ENCODE peak calls at places on chromosomes 12 and 14, in eight cellular contexts. O is transverse colon, U is upper lobe of left lung, W is sigmoid colon, P is esophagus muscularis mucosa, C is stomach, Z is HCT116, I is breast epithelium. F is an unnamed sample. For H3K9me3 and H3K4me1, the result is how much of the 10 kb centered on the place peaks cover.

GRCh38 chr12:67592228-67593011 is 56.1 kb upstream of the DYRK2 start:
- DNase-seq in O (no peak), U (no peak), W (no peak), P (no peak), C (no peak), Z (peak), I (no peak), F (peak)

GRCh38 chr12:106301611-106302321 is 767 bp upstream of the TCP11L2 start:
- DNase-seq in O (peak), U (peak), W (peak), P (peak), C (peak), Z (no peak), I (peak), F (peak)

GRCh38 chr14:32224731-32225377 is 21.8 kb upstream of the RNU6-8 start:
- DNase-seq in O (no peak), U (peak), W (peak), P (no peak), C (no peak), Z (no peak), I (no peak), F (no peak)

GRCh38 chr14:100710391-100711116 is 16.1 kb upstream of the DLK1 start:
- DNase-seq in O (no peak), U (no peak), W (no peak), P (no peak), C (no peak), Z (no peak), I (no peak), F (no peak)

GRCh38 chr12:55997535-55997859 is 421 bp downstream of the SUOX start:
- DNase-seq in O (no peak), U (no peak), W (peak), P (no peak), C (no peak), Z (no peak), I (peak), F (no peak)

GRCh38 chr14:92341791-92342190 is 18.8 kb downstream of the SLC24A4 start:
- DNase-seq in O (no peak), U (no peak), W (no peak), P (no peak), C (no peak), Z (no peak), I (no peak), F (no peak)

GRCh38 chr12:131850856-131851559 is 22.8 kb downstream of the MMP17 start:
- DNase-seq in O (peak), U (peak), W (no peak), P (no peak), C (peak), Z (no peak), I (no peak), F (peak)

GRCh38 chr12:16530268-16530865 is 75.6 kb downstream of the LMO3 start:
- DNase-seq in O (no peak), U (no peak), W (no peak), P (no peak), C (no peak), Z (no peak), I (no peak), F (no peak)

GRCh38 chr14:60343571-60344071 is 94.6 kb downstream of the PPM1A start:
- DNase-seq in O (no peak), U (no peak), W (no peak), P (no peak), C (no peak), Z (no peak), I (no peak), F (no peak)

GRCh38 chr14:24556756-24557155 is 19.3 kb downstream of the CTSG start:
- DNase-seq in O (no peak), U (no peak), W (no peak), P (no peak), C (no peak), Z (no peak), I (peak), F (no peak)

GRCh38 chr12:124510301-124510970 is 57.0 kb downstream of the NCOR2 start:
- DNase-seq in O (peak), U (no peak), W (no peak), P (no peak), C (peak), Z (no peak), I (peak), F (no peak)

GRCh38 chr12:129215436-129216025 is 362.3 kb downstream of the GLT1D1 start:
- DNase-seq in O (no peak), U (no peak), W (no peak), P (peak), C (no peak), Z (no peak), I (no peak), F (no peak)

GRCh38 chr12:45357547-45358417 is 141.9 kb downstream of the ANO6 start:
- DNase-seq in O (no peak), U (no peak), W (no peak), P (no peak), C (no peak), Z (no peak), I (no peak), F (no peak)

GRCh38 chr12:9108504-9109212 is 7.1 kb downstream of the A2M start:
- DNase-seq in O (no peak), U (no peak), W (no peak), P (no peak), C (no peak), Z (no peak), I (no peak), F (no peak)

GRCh38 chr12:100058482-100059029 is 73.8 kb upstream of the ANKS1B start:
- DNase-seq in O (no peak), U (no peak), W (no peak), P (no peak), C (no peak), Z (no peak), I (no peak), F (no peak)

GRCh38 chr12:101042211-101042610 is 167.8 kb downstream of the SLC5A8 start:
- DNase-seq in O (no peak), U (no peak), W (no peak), P (no peak), C (no peak), Z (no peak), I (no peak), F (no peak)

GRCh38 chr14:69818760-69819191 is 21.7 kb upstream of the SLC10A1 start:
- DNase-seq in O (peak), U (peak), W (no peak), P (no peak), C (no peak), Z (peak), I (peak), F (peak)

GRCh38 chr14:70642313-70643235 is 858 bp downstream of the TTC9 start:
- DNase-seq in O (peak), U (peak), W (no peak), P (peak), C (no peak), Z (no peak), I (no peak), F (no peak)

GRCh38 chr12:95653761-95654546 is 102.7 kb upstream of the USP44 start:
- DNase-seq in O (no peak), U (peak), W (no peak), P (no peak), C (no peak), Z (peak), I (no peak), F (no peak)

GRCh38 chr12:47020211-47020821 is 59.1 kb upstream of the PCED1B start:
- DNase-seq in O (no peak), U (no peak), W (no peak), P (no peak), C (no peak), Z (no peak), I (no peak), F (no peak)

GRCh38 chr12:52390739-52391617 is 5.5 kb upstream of the KRT84 start:
- DNase-seq in O (peak), U (no peak), W (peak), P (no peak), C (no peak), Z (peak), I (peak), F (no peak)

GRCh38 chr14:104806625-104807465 is 5.9 kb downstream of the ZBTB42 start:
- DNase-seq in O (no peak), U (no peak), W (no peak), P (no peak), C (no peak), Z (no peak), I (no peak), F (no peak)

GRCh38 chr12:28242888-28243633 is 52.8 kb downstream of the CCDC91 start:
- DNase-seq in O (no peak), U (peak), W (no peak), P (no peak), C (peak), Z (no peak), I (no peak), F (no peak)

GRCh38 chr12:34297790-34298164 is 275.5 kb downstream of the ALG10 start:
- DNase-seq in O (no peak), U (no peak), W (no peak), P (no peak), C (no peak), Z (no peak), I (no peak), F (no peak)

GRCh38 chr12:83823386-83824045 is 1089.1 kb downstream of the SLC6A15 start:
- DNase-seq in O (peak), U (no peak), W (no peak), P (no peak), C (peak), Z (peak), I (no peak), F (no peak)

GRCh38 chr12:3456809-3457208 is 34.2 kb upstream of the PRMT8 start:
- DNase-seq in O (no peak), U (no peak), W (no peak), P (no peak), C (no peak), Z (no peak), I (no peak), F (no peak)

GRCh38 chr12:47753021-47754001 is 5.4 kb downstream of the RAPGEF3 start:
- DNase-seq in O (peak), U (peak), W (no peak), P (no peak), C (peak), Z (no peak), I (peak), F (peak)

GRCh38 chr12:114863911-114864310 is 179.9 kb upstream of the TBX3 start:
- DNase-seq in O (no peak), U (no peak), W (no peak), P (no peak), C (no peak), Z (no peak), I (no peak), F (no peak)

GRCh38 chr12:114918535-114919233 is 234.7 kb upstream of the TBX3 start:
- DNase-seq in O (peak), U (no peak), W (no peak), P (no peak), C (no peak), Z (no peak), I (no peak), F (no peak)

GRCh38 chr12:49369723-49370145 is 2.5 kb downstream of the SPATS2 start:
- DNase-seq in O (peak), U (no peak), W (no peak), P (no peak), C (peak), Z (no peak), I (no peak), F (no peak)

GRCh38 chr12:71755146-71755892 is 656 bp downstream of the RAB21 start:
- DNase-seq in O (peak), U (peak), W (peak), P (no peak), C (peak), Z (no peak), I (peak), F (peak)

GRCh38 chr14:106790189-106791036 is 1264.0 kb downstream of the TMEM121 start:
- DNase-seq in O (peak), U (peak), W (no peak), P (no peak), C (peak), Z (no peak), I (peak), F (no peak)

GRCh38 chr12:50720085-50720484 is 43.8 kb upstream of the ATF1 start:
- DNase-seq in O (no peak), U (no peak), W (no peak), P (no peak), C (no peak), Z (no peak), I (no peak), F (no peak)

GRCh38 chr12:57086951-57087688 is 1.8 kb upstream of the NAB2 start:
- DNase-seq in O (peak), U (peak), W (peak), P (peak), C (peak), Z (peak), I (peak), F (peak)

GRCh38 chr12:58414398-58414871 is 473.1 kb downstream of the ATP23 start:
- DNase-seq in O (no peak), U (no peak), W (no peak), P (no peak), C (no peak), Z (no peak), I (no peak), F (no peak)

GRCh38 chr14:64714432-64715025 is 10.3 kb downstream of the PLEKHG3 start:
- DNase-seq in O (no peak), U (no peak), W (no peak), P (no peak), C (no peak), Z (no peak), I (no peak), F (no peak)

GRCh38 chr14:73759183-73759713 is 45.1 kb upstream of the PNMA1 start:
- DNase-seq in O (peak), U (peak), W (peak), P (no peak), C (peak), Z (no peak), I (no peak), F (no peak)

GRCh38 chr14:72619071-72619710 is 274.7 kb downstream of the DPF3 start:
- DNase-seq in O (no peak), U (peak), W (no peak), P (peak), C (no peak), Z (no peak), I (no peak), F (no peak)

GRCh38 chr12:49661191-49661590 is 37.8 kb downstream of the PRPF40B start:
- DNase-seq in O (no peak), U (no peak), W (no peak), P (no peak), C (no peak), Z (no peak), I (no peak), F (no peak)

DNA sequence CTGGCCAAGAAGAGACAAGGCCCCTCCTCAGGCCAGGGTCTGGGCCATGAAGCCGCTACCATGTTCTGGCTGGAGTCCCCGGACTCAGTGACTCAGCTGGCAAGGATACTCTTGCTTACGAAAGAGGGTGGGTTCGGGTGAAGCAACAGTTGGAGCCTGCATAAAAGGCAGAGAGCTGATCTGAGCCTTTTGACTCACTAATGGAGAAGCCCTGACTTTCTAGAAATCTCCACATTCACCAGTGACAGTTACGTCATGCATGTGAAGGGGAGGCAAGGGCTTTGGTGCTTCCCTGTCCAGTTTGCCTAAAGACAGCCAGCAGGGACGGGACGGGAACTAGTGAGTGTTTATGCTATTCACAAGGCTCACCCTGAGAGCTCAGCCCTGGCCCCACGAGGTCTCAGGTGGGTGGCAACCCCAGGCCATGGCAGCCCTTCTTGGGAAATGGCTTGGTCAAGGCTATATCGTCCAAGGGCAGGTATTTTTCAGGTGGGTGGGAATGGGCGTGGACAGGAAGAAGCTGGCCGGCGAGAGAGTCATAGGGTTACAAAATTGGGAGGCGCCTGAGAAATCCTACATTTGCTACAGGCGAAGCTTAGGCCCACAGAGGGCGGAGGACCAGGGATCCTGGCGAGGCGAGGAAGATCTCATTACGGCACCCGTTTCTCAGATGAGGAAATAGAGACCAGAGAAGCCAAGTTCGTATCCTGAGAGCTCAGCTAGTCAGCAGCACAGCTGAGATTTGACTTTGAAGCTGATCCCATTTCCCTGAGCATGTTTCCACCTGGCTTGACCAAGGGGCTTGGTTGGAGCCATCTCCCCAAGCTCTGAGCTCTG is 314.6 kb downstream of the BCL11B start:
- DNase-seq in O (peak), U (peak), W (peak), P (peak), C (peak), Z (no peak), I (peak), F (no peak)
- TF ChIP-seq POLR2AphosphoS5 in O (peak), U (peak), W (no peak), P (peak), C (peak), Z (no peak), I (peak), F (no peak)

DNA sequence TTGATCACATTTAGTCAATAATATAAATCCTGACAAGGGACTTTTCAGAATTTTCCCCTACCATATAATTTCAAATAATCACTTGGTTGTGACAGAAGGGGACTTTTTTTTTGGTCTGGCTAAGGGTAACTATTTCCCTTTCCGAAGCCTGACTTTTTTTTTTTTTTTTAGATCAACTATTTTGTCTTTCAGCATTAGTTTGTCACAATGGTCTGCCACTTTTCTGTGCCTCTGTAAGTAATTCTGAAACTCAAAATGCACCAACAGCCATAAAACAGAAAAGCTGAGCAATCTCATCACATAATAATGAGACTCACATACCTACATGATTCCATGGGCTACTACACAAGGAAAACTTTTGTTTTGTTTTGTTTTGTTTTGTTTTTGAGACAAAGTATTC is 266.4 kb downstream of the SSPN start:
- DNase-seq in O (no peak), U (no peak), W (no peak), P (no peak), C (no peak), Z (no peak), I (no peak), F (no peak)
- H3K9me3 ChIP-seq in O (under half), U (under half), W (under half), P (under half), C (under half), Z (under half), I (under half), F (under half)

GRCh38 chr14:68249534-68250517 is 430.2 kb downstream of the RAD51B start:
- DNase-seq in O (no peak), U (no peak), W (no peak), P (no peak), C (no peak), Z (peak), I (no peak), F (no peak)
- H3K4me1 ChIP-seq in O (half or more), U (half or more), W (half or more), P (half or more), C (half or more), Z (half or more), I (under half), F (under half)

GRCh38 chr12:89163918-89164317 is 188.4 kb downstream of the DUSP6 start:
- DNase-seq in O (no peak), U (no peak), W (no peak), P (no peak), C (no peak), Z (no peak), I (no peak), F (no peak)

GRCh38 chr12:89160716-89161123 is 191.6 kb downstream of the DUSP6 start:
- DNase-seq in O (peak), U (no peak), W (peak), P (peak), C (no peak), Z (no peak), I (no peak), F (no peak)

GRCh38 chr12:89161553-89161952 is 190.7 kb downstream of the DUSP6 start:
- DNase-seq in O (no peak), U (no peak), W (no peak), P (no peak), C (no peak), Z (no peak), I (no peak), F (no peak)

GRCh38 chr12:89166525-89166934 is 185.8 kb downstream of the DUSP6 start:
- DNase-seq in O (no peak), U (no peak), W (no peak), P (no peak), C (no peak), Z (no peak), I (no peak), F (no peak)

DNA sequence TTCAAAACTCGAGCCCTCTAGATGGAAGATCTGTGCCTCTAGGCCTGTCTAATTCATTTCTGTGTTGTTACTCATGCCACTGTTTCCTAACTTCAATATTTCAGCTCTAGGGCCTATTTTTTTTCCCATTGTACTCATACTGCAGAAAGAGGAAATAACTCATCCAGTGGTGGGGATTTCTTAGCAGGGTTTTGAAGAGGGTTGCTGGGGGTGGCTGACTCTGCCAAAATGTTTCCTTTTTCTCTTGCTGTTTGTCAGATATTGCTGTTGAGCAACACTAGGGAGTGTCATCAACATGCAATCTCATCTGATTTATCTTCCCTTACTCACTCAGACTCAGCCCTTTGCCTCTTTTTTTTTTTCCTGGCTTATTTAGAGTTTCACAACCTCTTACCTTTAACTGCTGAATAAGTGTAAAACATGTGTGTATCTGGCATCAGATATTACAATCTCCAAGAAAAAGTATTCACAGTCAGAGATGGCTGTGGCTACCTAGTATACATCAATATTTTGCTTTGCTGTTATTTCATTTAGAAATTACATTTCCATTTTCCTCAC is 189.5 kb downstream of the DUSP6 start:
- DNase-seq in O (peak), U (peak), W (peak), P (peak), C (peak), Z (peak), I (peak), F (peak)
- TF ChIP-seq POLR2AphosphoS5 in O (peak), U (peak), W (peak), P (peak), C (peak), Z (no peak), I (no peak), F (peak)

DNA sequence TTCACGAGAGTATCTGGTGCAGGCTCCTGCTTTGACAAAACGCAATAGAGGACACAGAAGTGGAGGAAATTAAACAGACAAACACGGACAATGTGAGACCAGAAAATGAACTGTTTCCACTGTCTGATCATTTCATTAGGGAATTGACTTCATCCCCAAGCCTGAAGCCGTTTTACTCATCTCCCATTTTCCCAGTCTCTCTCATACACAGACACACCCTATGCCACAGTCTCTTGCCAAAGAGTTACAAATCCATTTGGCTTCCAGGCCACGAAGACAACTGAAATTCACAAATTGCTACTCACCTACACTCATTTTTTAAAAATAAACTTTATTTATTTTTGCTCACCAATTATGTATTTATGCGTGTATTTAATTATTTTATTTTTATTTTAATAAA is 1087.8 kb upstream of the TMEM132C start:
- DNase-seq in O (no peak), U (no peak), W (no peak), P (no peak), C (no peak), Z (no peak), I (no peak), F (no peak)
- H3K9me3 ChIP-seq in O (under half), U (under half), W (under half), P (under half), C (under half), Z (under half), I (under half), F (under half)

F was measured in prostate gland.